ENCODE peak calls at places on chromosomes 5 and 9, in ten cellular contexts. Y, U, K, M, Z, B, R, C, L and S are unnamed samples.

GRCh38 chr5:90390933-90391332 is 18.6 kb downstream of the CETN3 start:
- DNase-seq in R (no peak), M (no peak), K (no peak), U (no peak), Z (no peak), Y (no peak), L (no peak), B (no peak), C (no peak), S (no peak)

GRCh38 chr5:140351609-140352334 is 5.4 kb upstream of the HBEGF start:
- DNase-seq in M (peak; percentile 51), R (no peak), Y (peak; percentile 61), U (peak; percentile 59), C (no peak), B (no peak), Z (peak; percentile 76), L (peak; percentile 34), K (no peak), S (no peak)

GRCh38 chr9:89639367-89639795 is 34.6 kb downstream of the GADD45G start:
- DNase-seq in K (no peak), Z (no peak), L (no peak), M (no peak), C (no peak), B (no peak), Y (no peak), U (no peak), R (no peak), S (no peak)

GRCh38 chr5:1874820-1875219 is 7.9 kb downstream of the IRX4 start:
- DNase-seq in B (no peak), Z (no peak), C (no peak), L (peak; percentile 39), R (no peak), K (no peak), M (peak; percentile 57), U (no peak), Y (peak; percentile 22), S (no peak)

GRCh38 chr9:71975833-71976232 is 64.4 kb downstream of the C9orf85 start:
- DNase-seq in Z (no peak), C (no peak), M (no peak), U (no peak), B (no peak), Y (no peak), R (no peak), L (no peak), K (no peak), S (no peak)

GRCh38 chr5:164302533-164303235 is 797.3 kb downstream of the MAT2B start:
- DNase-seq in C (no peak), Y (peak; percentile 13), Z (no peak), R (no peak), L (no peak), B (no peak), U (no peak), K (no peak), M (no peak), S (no peak)

GRCh38 chr5:91434348-91434747 is 51.2 kb upstream of the ARRDC3 start:
- DNase-seq in U (no peak), Y (no peak), B (no peak), R (no peak), M (no peak), L (no peak), K (no peak), Z (no peak), C (no peak), S (no peak)

GRCh38 chr5:123099514-123100151 is 10.6 kb downstream of the PRDM6 start:
- DNase-seq in Z (no peak), U (no peak), L (no peak), C (no peak), M (peak; percentile 69), Y (no peak), B (no peak), K (no peak), R (no peak), S (no peak)

GRCh38 chr9:21873540-21874221 is 71.2 kb downstream of the MTAP start:
- DNase-seq in M (no peak), K (no peak), Y (no peak), U (no peak), B (no peak), L (no peak), Z (no peak), R (no peak), C (peak; percentile 51), S (no peak)

GRCh38 chr5:134029156-134029555 is 24.4 kb upstream of the VDAC1 start:
- DNase-seq in R (no peak), M (no peak), Z (no peak), U (no peak), C (peak; percentile 14), L (no peak), Y (no peak), K (peak; percentile 81), B (no peak), S (no peak)

GRCh38 chr5:149024477-149024876 is 38.4 kb downstream of the SH3TC2 start:
- DNase-seq in U (no peak), R (no peak), K (no peak), B (no peak), Z (no peak), M (no peak), Y (no peak), L (no peak), C (no peak), S (no peak)

GRCh38 chr5:176542596-176543427 is 5.6 kb upstream of the RNF44 start:
- DNase-seq in K (no peak), M (peak; percentile 88), B (no peak), Z (no peak), C (no peak), Y (peak; percentile 67), L (no peak), R (no peak), U (no peak), S (no peak)

GRCh38 chr9:37215456-37216229 is 95.3 kb downstream of the ZCCHC7 start:
- DNase-seq in R (no peak), Y (no peak), L (no peak), Z (no peak), M (no peak), B (no peak), C (no peak), K (no peak), U (no peak), S (no peak)

GRCh38 chr9:19631181-19631580 is 157.7 kb downstream of the SLC24A2 start:
- DNase-seq in M (no peak), R (no peak), L (no peak), U (no peak), B (no peak), Z (no peak), K (no peak), Y (no peak), C (no peak), S (no peak)

GRCh38 chr9:86734762-86735161 is 212.5 kb downstream of the GAS1 start:
- DNase-seq in C (no peak), M (no peak), R (no peak), L (no peak), B (no peak), Y (no peak), K (no peak), Z (no peak), U (no peak), S (no peak)

GRCh38 chr5:95958308-95959014 is 3.2 kb downstream of the ELL2 start:
- DNase-seq in R (no peak), Y (no peak), B (no peak), Z (no peak), U (no peak), C (no peak), K (no peak), M (no peak), L (no peak), S (no peak)

GRCh38 chr9:21994996-21995651 is 533 bp downstream of the CDKN2B-AS1 start:
- DNase-seq in L (peak; percentile 42), Y (peak; percentile 67), C (no peak), B (peak; percentile 48), K (no peak), U (no peak), R (peak; percentile 61), Z (no peak), M (peak; percentile 64), S (no peak)